ENCODE peak calls at places on chromosomes 4 and X, in eight cellular contexts. One of them, this sample, is unnamed.
A peak's percentile ranks its signal among the peaks of the same experiment; 100 is the strongest.

GRCh38 chr4:95087657-95088455 is 330.1 kb downstream of the BMPR1B start:
- DNase-seq in mesothelial cell of epicardium: no peak
- DNase-seq in AG08395: no peak
- DNase-seq in uterus: no peak
- DNase-seq in sigmoid colon: no peak
- DNase-seq in type B pancreatic cell: no peak
- DNase-seq in GM12865: no peak
- DNase-seq in HFFc6: no peak
- DNase-seq in this sample: no peak

GRCh38 chr4:139509727-139510410 is 46.1 kb downstream of the SETD7 start:
- DNase-seq in mesothelial cell of epicardium: no peak
- DNase-seq in sigmoid colon: no peak
- DNase-seq in uterus: no peak
- DNase-seq in type B pancreatic cell: no peak
- DNase-seq in GM12865: no peak
- DNase-seq in AG08395: no peak
- DNase-seq in HFFc6: no peak
- DNase-seq in this sample: no peak

GRCh38 chr4:28463184-28463690 is 1602.6 kb downstream of the STIM2 start:
- DNase-seq in AG08395: no peak
- DNase-seq in sigmoid colon: no peak
- DNase-seq in mesothelial cell of epicardium: no peak
- DNase-seq in uterus: no peak
- DNase-seq in type B pancreatic cell: no peak
- DNase-seq in GM12865: no peak
- DNase-seq in HFFc6: no peak
- DNase-seq in this sample: no peak

GRCh38 chr4:177339794-177340374 is 30.2 kb downstream of the NEIL3 start:
- DNase-seq in uterus: no peak
- DNase-seq in type B pancreatic cell: no peak
- DNase-seq in sigmoid colon: no peak
- DNase-seq in mesothelial cell of epicardium: no peak
- DNase-seq in GM12865: peak; percentile 43
- DNase-seq in HFFc6: peak; percentile 55
- DNase-seq in AG08395: peak; percentile 52
- DNase-seq in this sample: no peak

GRCh38 chr4:174324246-174324645 is 40.5 kb downstream of the CEP44 start:
- DNase-seq in HFFc6: no peak
- DNase-seq in sigmoid colon: no peak
- DNase-seq in AG08395: no peak
- DNase-seq in type B pancreatic cell: no peak
- DNase-seq in uterus: no peak
- DNase-seq in mesothelial cell of epicardium: no peak
- DNase-seq in GM12865: no peak
- DNase-seq in this sample: no peak

GRCh38 chrX:119537487-119537886 is 27.7 kb downstream of the STEEP1 start:
- DNase-seq in AG08395: no peak
- DNase-seq in HFFc6: no peak
- DNase-seq in GM12865: no peak
- DNase-seq in uterus: no peak
- DNase-seq in mesothelial cell of epicardium: no peak
- DNase-seq in type B pancreatic cell: no peak
- DNase-seq in sigmoid colon: no peak
- DNase-seq in this sample: no peak

GRCh38 chr4:57374866-57375595 is 264.8 kb upstream of the IGFBP7 start:
- DNase-seq in HFFc6: no peak
- DNase-seq in mesothelial cell of epicardium: no peak
- DNase-seq in type B pancreatic cell: no peak
- DNase-seq in AG08395: no peak
- DNase-seq in uterus: no peak
- DNase-seq in GM12865: no peak
- DNase-seq in sigmoid colon: no peak
- DNase-seq in this sample: no peak

GRCh38 chrX:83416273-83416672 is 91.8 kb upstream of the POU3F4 start:
- DNase-seq in mesothelial cell of epicardium: no peak
- DNase-seq in GM12865: no peak
- DNase-seq in sigmoid colon: no peak
- DNase-seq in uterus: no peak
- DNase-seq in HFFc6: no peak
- DNase-seq in AG08395: no peak
- DNase-seq in type B pancreatic cell: no peak
- DNase-seq in this sample: no peak

GRCh38 chrX:19544693-19545305 is 29.5 kb upstream of the MAP3K15 start:
- DNase-seq in type B pancreatic cell: no peak
- DNase-seq in HFFc6: peak; percentile 54
- DNase-seq in AG08395: peak; percentile 72
- DNase-seq in uterus: no peak
- DNase-seq in mesothelial cell of epicardium: no peak
- DNase-seq in GM12865: peak; percentile 48
- DNase-seq in sigmoid colon: no peak
- DNase-seq in this sample: peak; percentile 37

GRCh38 chr4:184104419-184105101 is 113.1 kb downstream of the ENPP6 start:
- DNase-seq in mesothelial cell of epicardium: no peak
- DNase-seq in uterus: no peak
- DNase-seq in sigmoid colon: no peak
- DNase-seq in HFFc6: no peak
- DNase-seq in GM12865: no peak
- DNase-seq in type B pancreatic cell: no peak
- DNase-seq in AG08395: no peak
- DNase-seq in this sample: no peak

GRCh38 chr4:169823685-169824084 is 65.9 kb upstream of the HPF1 start:
- DNase-seq in uterus: no peak
- DNase-seq in GM12865: peak; percentile 33
- DNase-seq in AG08395: peak; percentile 62
- DNase-seq in sigmoid colon: no peak
- DNase-seq in mesothelial cell of epicardium: peak; percentile 29
- DNase-seq in type B pancreatic cell: peak; percentile 72
- DNase-seq in HFFc6: peak; percentile 37
- DNase-seq in this sample: peak; percentile 46

GRCh38 chr4:165011403-165011802 is 20.4 kb upstream of the TRIM60 start:
- DNase-seq in type B pancreatic cell: no peak
- DNase-seq in uterus: no peak
- DNase-seq in AG08395: no peak
- DNase-seq in sigmoid colon: no peak
- DNase-seq in GM12865: no peak
- DNase-seq in mesothelial cell of epicardium: no peak
- DNase-seq in HFFc6: no peak
- DNase-seq in this sample: no peak

GRCh38 chr4:124711469-124712416 is 789 bp downstream of the ANKRD50 start:
- DNase-seq in mesothelial cell of epicardium: peak; percentile 42
- DNase-seq in type B pancreatic cell: peak; percentile 84
- DNase-seq in uterus: no peak
- DNase-seq in AG08395: peak; percentile 48
- DNase-seq in HFFc6: peak; percentile 73
- DNase-seq in sigmoid colon: peak; percentile 73
- DNase-seq in GM12865: peak; percentile 41
- DNase-seq in this sample: peak; percentile 45

GRCh38 chr4:12036450-12036849 is 607.8 kb upstream of the HS3ST1 start:
- DNase-seq in AG08395: no peak
- DNase-seq in uterus: no peak
- DNase-seq in HFFc6: no peak
- DNase-seq in type B pancreatic cell: no peak
- DNase-seq in GM12865: no peak
- DNase-seq in sigmoid colon: no peak
- DNase-seq in mesothelial cell of epicardium: no peak
- DNase-seq in this sample: no peak

GRCh38 chr4:40719008-40719623 is 30.6 kb upstream of the NSUN7 start:
- DNase-seq in AG08395: peak; percentile 45
- DNase-seq in HFFc6: peak; percentile 52
- DNase-seq in mesothelial cell of epicardium: no peak
- DNase-seq in uterus: no peak
- DNase-seq in sigmoid colon: no peak
- DNase-seq in type B pancreatic cell: no peak
- DNase-seq in GM12865: peak; percentile 88
- DNase-seq in this sample: no peak

GRCh38 chrX:39873111-39873510 is 224.6 kb downstream of the BCOR start:
- DNase-seq in HFFc6: no peak
- DNase-seq in GM12865: no peak
- DNase-seq in type B pancreatic cell: no peak
- DNase-seq in AG08395: no peak
- DNase-seq in sigmoid colon: no peak
- DNase-seq in uterus: no peak
- DNase-seq in mesothelial cell of epicardium: no peak
- DNase-seq in this sample: no peak

GRCh38 chrX:153635388-153635787 is 11.6 kb upstream of the DUSP9 start:
- DNase-seq in HFFc6: no peak
- DNase-seq in type B pancreatic cell: no peak
- DNase-seq in GM12865: no peak
- DNase-seq in uterus: no peak
- DNase-seq in sigmoid colon: peak; percentile 44
- DNase-seq in mesothelial cell of epicardium: no peak
- DNase-seq in AG08395: no peak
- DNase-seq in this sample: no peak

GRCh38 chr4:147134536-147135210 is 189.0 kb upstream of the TTC29 start:
- DNase-seq in AG08395: no peak
- DNase-seq in sigmoid colon: no peak
- DNase-seq in GM12865: no peak
- DNase-seq in HFFc6: no peak
- DNase-seq in mesothelial cell of epicardium: no peak
- DNase-seq in uterus: no peak
- DNase-seq in type B pancreatic cell: no peak
- DNase-seq in this sample: no peak

GRCh38 chr4:133149932-133150642 is 993 bp downstream of the PCDH10 start:
- DNase-seq in sigmoid colon: peak; percentile 53
- DNase-seq in type B pancreatic cell: peak; percentile 20
- DNase-seq in GM12865: no peak
- DNase-seq in mesothelial cell of epicardium: no peak
- DNase-seq in HFFc6: peak; percentile 38
- DNase-seq in AG08395: no peak
- DNase-seq in uterus: no peak
- DNase-seq in this sample: peak; percentile 1

GRCh38 chrX:68511255-68511654 is 12.4 kb downstream of the YIPF6 start:
- DNase-seq in mesothelial cell of epicardium: no peak
- DNase-seq in GM12865: peak; percentile 44
- DNase-seq in sigmoid colon: no peak
- DNase-seq in HFFc6: no peak
- DNase-seq in AG08395: peak; percentile 58
- DNase-seq in type B pancreatic cell: no peak
- DNase-seq in uterus: no peak
- DNase-seq in this sample: peak; percentile 44

GRCh38 chrX:150615356-150615755 is 46.9 kb downstream of the MTM1 start:
- DNase-seq in type B pancreatic cell: no peak
- DNase-seq in mesothelial cell of epicardium: no peak
- DNase-seq in HFFc6: no peak
- DNase-seq in GM12865: no peak
- DNase-seq in AG08395: no peak
- DNase-seq in sigmoid colon: no peak
- DNase-seq in uterus: no peak
- DNase-seq in this sample: no peak

GRCh38 chr4:42643685-42644084 is 13.2 kb downstream of the ATP8A1 start:
- DNase-seq in mesothelial cell of epicardium: no peak
- DNase-seq in uterus: no peak
- DNase-seq in GM12865: peak; percentile 91
- DNase-seq in type B pancreatic cell: no peak
- DNase-seq in sigmoid colon: no peak
- DNase-seq in AG08395: no peak
- DNase-seq in HFFc6: no peak
- DNase-seq in this sample: no peak

GRCh38 chr4:114807759-114808404 is 209.3 kb downstream of the UGT8 start:
- DNase-seq in uterus: no peak
- DNase-seq in HFFc6: no peak
- DNase-seq in AG08395: peak; percentile 25
- DNase-seq in type B pancreatic cell: no peak
- DNase-seq in GM12865: peak; percentile 65
- DNase-seq in sigmoid colon: no peak
- DNase-seq in mesothelial cell of epicardium: no peak
- DNase-seq in this sample: no peak

This sample was measured in neural crest cell.